ENCODE peak calls at places on chromosomes 3 and 15, in six cellular contexts. V, M, E, X, H and F are unnamed samples.
A peak's percentile ranks its signal among the peaks of the same experiment; 100 is the strongest.

GRCh38 chr3:14439501-14440167 is 37.2 kb downstream of the SLC6A6 start:
- DNase-seq in V (peak; percentile 86), M (no peak), E (peak; percentile 80), X (peak; percentile 83), H (peak; percentile 56), F (peak; percentile 77)

GRCh38 chr3:132268956-132269355 is 48.3 kb upstream of the ACP3 start:
- DNase-seq in V (peak; percentile 34), M (no peak), E (no peak), X (no peak), H (peak; percentile 48), F (no peak)

GRCh38 chr3:157369712-157370447 is 66.8 kb upstream of the PTX3 start:
- DNase-seq in V (no peak), M (no peak), E (no peak), X (no peak), H (peak; percentile 44), F (no peak)

GRCh38 chr3:181358060-181358459 is 353.7 kb upstream of the SOX2 start:
- DNase-seq in V (no peak), M (no peak), E (no peak), X (no peak), H (no peak), F (no peak)

GRCh38 chr3:45896956-45897355 is 10.6 kb downstream of the CCR9 start:
- DNase-seq in V (no peak), M (no peak), E (no peak), X (no peak), H (peak; percentile 80), F (peak; percentile 37)

GRCh38 chr3:56917740-56918568 is 116.2 kb upstream of the ARHGEF3 start:
- DNase-seq in V (no peak), M (no peak), E (no peak), X (no peak), H (no peak), F (no peak)

GRCh38 chr3:21551019-21551418 is 200.0 kb downstream of the ZNF385D start:
- DNase-seq in V (no peak), M (no peak), E (no peak), X (no peak), H (peak; percentile 28), F (no peak)

GRCh38 chr15:67161881-67162280 is 92.6 kb downstream of the AAGAB start:
- DNase-seq in V (no peak), M (no peak), E (no peak), X (no peak), H (no peak), F (no peak)

GRCh38 chr3:132332082-132332964 is 15.1 kb downstream of the ACP3 start:
- DNase-seq in V (no peak), M (no peak), E (no peak), X (no peak), H (no peak), F (no peak)

GRCh38 chr3:46112296-46112695 is 85.0 kb upstream of the XCR1 start:
- DNase-seq in V (no peak), M (no peak), E (no peak), X (no peak), H (no peak), F (no peak)

GRCh38 chr15:78200276-78200930 is 34.0 kb downstream of the ACSBG1 start:
- DNase-seq in V (peak; percentile 18), M (no peak), E (no peak), X (no peak), H (no peak), F (no peak)

GRCh38 chr3:129278439-129278969 is at the start of gene HMCES:
- DNase-seq in V (peak; percentile 91), M (peak; percentile 90), E (peak; percentile 87), X (peak; percentile 95), H (peak; percentile 98), F (peak; percentile 70)

GRCh38 chr3:113194747-113195400 is 16.5 kb upstream of the BOC start:
- DNase-seq in V (no peak), M (no peak), E (no peak), X (no peak), H (peak; percentile 70), F (no peak)

GRCh38 chr3:186825294-186825821 is 17.2 kb upstream of the ADIPOQ start:
- DNase-seq in V (no peak), M (no peak), E (no peak), X (no peak), H (peak; percentile 31), F (peak; percentile 77)

GRCh38 chr15:74138642-74139041 is 8.3 kb downstream of the ISLR2 start:
- DNase-seq in V (no peak), M (no peak), E (no peak), X (no peak), H (no peak), F (no peak)

GRCh38 chr15:74135041-74135565 is 4.7 kb downstream of the ISLR2 start:
- DNase-seq in V (no peak), M (no peak), E (no peak), X (no peak), H (no peak), F (no peak)

GRCh38 chr15:74136584-74137543 is 6.5 kb downstream of the ISLR2 start:
- DNase-seq in V (no peak), M (no peak), E (no peak), X (no peak), H (no peak), F (no peak)

GRCh38 chr15:74140445-74140761 is 10.0 kb downstream of the ISLR2 start:
- DNase-seq in V (no peak), M (no peak), E (no peak), X (no peak), H (no peak), F (no peak)

DNA sequence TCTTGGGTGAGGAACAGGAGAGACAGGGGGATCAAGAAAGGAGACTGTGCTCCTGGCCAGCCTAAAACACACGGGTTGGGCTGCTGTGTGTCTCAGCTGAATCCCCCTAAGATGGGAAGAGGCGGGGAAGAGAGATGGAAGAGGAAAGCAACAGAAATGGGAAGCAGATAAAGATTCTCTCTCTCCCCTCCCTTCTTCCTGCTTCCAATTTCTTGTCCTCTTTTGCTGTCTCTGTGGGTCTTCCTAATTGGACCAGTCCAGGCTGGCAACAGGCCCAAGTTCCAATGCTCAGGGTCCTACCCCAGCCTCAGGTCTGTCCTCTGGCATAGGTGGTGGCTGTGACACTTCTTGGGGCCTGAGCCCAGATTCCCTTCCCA is 7.1 kb downstream of the ISLR2 start:
- DNase-seq in V (no peak), M (no peak), E (no peak), X (no peak), H (no peak), F (no peak)
- H3K27me3 ChIP-seq in V (peaks cover 45% of the 10 kb centered on the region), M (peaks cover 21% of the 10 kb centered on the region), E (no peaks in the 10 kb centered on the region), X (peaks cover 33% of the 10 kb centered on the region), H (peaks cover 8% of the 10 kb centered on the region), F (peaks cover 26% of the 10 kb centered on the region)

DNA sequence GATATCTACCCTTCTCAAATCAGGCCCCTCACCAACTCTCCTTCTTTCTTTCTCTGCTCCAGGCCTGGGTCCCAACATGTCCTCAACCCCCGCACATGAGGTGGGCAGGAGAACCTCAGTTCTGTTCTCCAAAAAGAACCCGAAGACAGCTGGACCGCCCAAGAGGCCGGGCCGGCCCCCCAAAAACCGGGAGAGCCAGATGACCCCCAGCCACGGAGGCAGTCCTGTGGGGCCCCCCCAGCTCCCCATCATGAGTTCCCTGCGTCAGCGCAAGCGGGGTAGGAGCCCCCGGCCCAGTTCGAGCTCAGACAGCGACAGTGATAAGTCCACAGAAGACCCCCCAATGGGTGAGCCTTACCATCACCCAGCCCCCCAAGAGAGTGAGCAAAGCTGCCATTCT is 5.6 kb upstream of the OGG1 start:
- DNase-seq in V (no peak), M (no peak), E (no peak), X (no peak), H (no peak), F (no peak)
- H3K36me3 ChIP-seq in V (peaks cover 89% of the 10 kb centered on the region), M (peaks cover 82% of the 10 kb centered on the region), E (peaks cover 86% of the 10 kb centered on the region), X (peaks cover 92% of the 10 kb centered on the region), H (peaks cover 92% of the 10 kb centered on the region), F (peaks cover 88% of the 10 kb centered on the region)

GRCh38 chr3:69408542-69408941 is 22.7 kb upstream of the FRMD4B start:
- DNase-seq in V (no peak), M (no peak), E (no peak), X (peak; percentile 15), H (no peak), F (no peak)
- H3K27me3 ChIP-seq in V (no peaks in the 10 kb centered on the region), M (no peaks in the 10 kb centered on the region), E (no peaks in the 10 kb centered on the region), X (no peaks in the 10 kb centered on the region), H (no peaks in the 10 kb centered on the region), F (no peaks in the 10 kb centered on the region)

DNA sequence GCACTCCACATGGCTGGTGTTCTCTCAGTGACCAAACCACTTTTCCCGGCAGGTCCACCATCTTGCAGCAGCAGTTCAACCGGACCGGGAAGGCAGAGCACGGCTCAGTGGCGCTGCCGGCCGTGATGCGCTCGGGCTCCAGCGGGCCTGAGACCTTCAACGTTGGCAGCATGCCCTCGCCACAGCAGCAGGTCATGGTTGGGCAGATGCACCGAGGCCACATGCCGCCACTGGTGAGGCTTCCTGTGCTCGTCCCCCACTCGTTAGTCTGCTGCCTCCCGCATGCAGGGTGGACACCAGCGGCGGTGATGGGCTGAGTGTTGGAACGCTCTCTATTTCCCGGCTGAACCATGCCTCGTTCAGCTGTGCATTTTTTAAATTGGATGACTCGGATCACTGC is 344.9 kb upstream of the TPM1 start:
- DNase-seq in V (no peak), M (no peak), E (no peak), X (no peak), H (no peak), F (no peak)
- H3K36me3 ChIP-seq in V (peaks cover 17% of the 10 kb centered on the region), M (peaks cover 2% of the 10 kb centered on the region), E (peaks cover 44% of the 10 kb centered on the region), X (peaks cover 98% of the 10 kb centered on the region), H (peaks cover 96% of the 10 kb centered on the region), F (no peaks in the 10 kb centered on the region)

DNA sequence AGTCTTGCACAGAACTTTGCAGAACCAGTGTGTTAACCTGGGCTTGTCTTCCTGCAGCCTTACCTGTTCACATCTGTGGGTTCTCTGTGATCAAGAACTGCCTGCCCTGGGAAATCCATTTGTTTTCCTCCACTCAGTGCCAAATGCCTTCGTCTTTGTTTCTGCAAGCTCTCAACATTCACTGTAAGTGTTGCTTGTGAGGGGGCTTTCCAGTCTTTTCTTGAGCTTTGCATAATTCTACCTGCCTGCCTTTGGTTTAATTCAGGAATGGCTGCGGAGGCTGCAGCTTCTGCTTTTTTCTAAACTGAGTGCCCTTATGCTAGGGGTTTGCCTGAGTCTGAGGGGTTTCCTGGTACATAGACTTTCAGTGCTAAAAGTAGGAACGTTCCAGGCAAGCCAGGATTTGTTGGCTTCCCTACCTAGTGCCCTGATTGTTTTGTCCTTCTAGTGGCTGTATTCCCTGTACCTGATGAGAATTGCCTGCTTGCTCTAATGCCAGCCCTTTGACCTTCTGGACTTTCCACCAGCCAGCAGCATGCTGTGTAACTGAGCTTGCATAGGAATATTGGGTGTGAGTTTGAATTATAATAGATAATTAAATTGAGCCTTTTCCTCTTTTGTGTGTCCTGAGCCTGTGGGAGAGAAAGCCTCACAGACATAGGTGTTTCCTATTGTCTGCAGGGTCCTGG is 96.6 kb upstream of the CLSTN2 start:
- DNase-seq in V (no peak), M (no peak), E (no peak), X (no peak), H (no peak), F (no peak)
- H3K27me3 ChIP-seq in V (no peaks in the 10 kb centered on the region), M (no peaks in the 10 kb centered on the region), E (no peaks in the 10 kb centered on the region), X (no peaks in the 10 kb centered on the region), H (peaks cover 19% of the 10 kb centered on the region), F (no peaks in the 10 kb centered on the region)

DNA sequence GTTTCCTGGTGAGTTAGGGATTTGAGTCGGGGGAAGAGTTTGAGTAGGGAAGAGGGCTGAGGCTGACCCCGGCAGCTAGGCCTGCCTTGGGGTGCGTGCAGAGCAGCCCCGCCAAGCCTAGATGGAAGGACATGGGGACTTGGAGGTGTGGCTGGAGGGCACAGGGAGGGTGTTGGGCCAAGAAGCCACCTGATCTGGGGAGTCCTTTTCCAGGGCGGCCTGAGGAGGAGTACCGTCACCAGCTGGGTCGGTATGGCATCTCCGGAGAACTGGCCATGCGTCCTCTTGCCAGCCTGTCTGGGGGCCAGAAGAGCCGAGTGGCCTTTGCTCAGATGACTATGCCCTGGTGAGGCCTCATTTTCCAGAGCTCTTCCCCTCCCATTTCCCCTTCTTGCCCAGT is 6.9 kb downstream of the ABCF3 start:
- DNase-seq in V (no peak), M (no peak), E (no peak), X (no peak), H (no peak), F (no peak)
- H3K36me3 ChIP-seq in V (peaks cover 81% of the 10 kb centered on the region), M (peaks cover 45% of the 10 kb centered on the region), E (peaks cover 83% of the 10 kb centered on the region), X (peaks cover 76% of the 10 kb centered on the region), H (peaks cover 87% of the 10 kb centered on the region), F (peaks cover 67% of the 10 kb centered on the region)

GRCh38 chr3:127136706-127137105 is 56.2 kb upstream of the PRR23E start:
- DNase-seq in V (no peak), M (no peak), E (no peak), X (no peak), H (no peak), F (no peak)
- H3K27me3 ChIP-seq in V (no peaks in the 10 kb centered on the region), M (no peaks in the 10 kb centered on the region), E (no peaks in the 10 kb centered on the region), X (peaks cover 24% of the 10 kb centered on the region), H (peaks cover 59% of the 10 kb centered on the region), F (peaks cover 25% of the 10 kb centered on the region)